ENCODE peak calls at places on chromosomes 2 and 18, in seven cellular contexts. X is K562, D is SK-N-SH, Y is HCT116, F is H1, G is HepG2, Z is GM12878. M is an unnamed sample.

GRCh38 chr2:127589876-127590275 is 54.4 kb downstream of the MYO7B start:
- DNase-seq in X (no peak), D (no peak), Y (no peak), F (no peak), G (no peak), Z (no peak), M (no peak)

GRCh38 chr2:673615-674318 is 3.4 kb downstream of the TMEM18 start:
- DNase-seq in X (no peak), D (no peak), Y (no peak), F (no peak), G (no peak), Z (no peak), M (no peak)

GRCh38 chr2:67701011-67701410 is 303.9 kb downstream of the ETAA1 start:
- DNase-seq in X (no peak), D (no peak), Y (no peak), F (no peak), G (no peak), Z (no peak), M (no peak)

GRCh38 chr2:203718087-203718486 is 11.6 kb downstream of the CD28 start:
- DNase-seq in X (peak; percentile 36), D (no peak), Y (no peak), F (no peak), G (no peak), Z (peak; percentile 36), M (no peak)

GRCh38 chr2:9415770-9416169 is 7.6 kb downstream of the ITGB1BP1 start:
- DNase-seq in X (no peak), D (no peak), Y (no peak), F (no peak), G (no peak), Z (no peak), M (no peak)

GRCh38 chr2:100207411-100207885 is 65.1 kb upstream of the AFF3 start:
- DNase-seq in X (no peak), D (peak; percentile 82), Y (no peak), F (no peak), G (no peak), Z (no peak), M (no peak)

GRCh38 chr2:65885266-65885665 is 452.9 kb upstream of the SPRED2 start:
- DNase-seq in X (no peak), D (no peak), Y (no peak), F (no peak), G (no peak), Z (no peak), M (no peak)

GRCh38 chr18:44826418-44827259 is 146.0 kb downstream of the SETBP1 start:
- DNase-seq in X (no peak), D (no peak), Y (no peak), F (no peak), G (no peak), Z (no peak), M (no peak)

GRCh38 chr2:241381872-241382271 is 25.8 kb downstream of the FARP2 start:
- DNase-seq in X (no peak), D (no peak), Y (no peak), F (no peak), G (no peak), Z (no peak), M (no peak)

GRCh38 chr2:8089596-8089995 is 592.3 kb upstream of the ID2 start:
- DNase-seq in X (no peak), D (no peak), Y (no peak), F (no peak), G (no peak), Z (no peak), M (no peak)

GRCh38 chr2:108271691-108272253 is 16.9 kb upstream of the SULT1C2 start:
- DNase-seq in X (peak; percentile 19), D (no peak), Y (no peak), F (no peak), G (peak; percentile 81), Z (no peak), M (peak; percentile 32)

GRCh38 chr2:45856391-45857055 is 205.0 kb downstream of the PRKCE start:
- DNase-seq in X (no peak), D (no peak), Y (no peak), F (no peak), G (no peak), Z (no peak), M (no peak)

GRCh38 chr2:72149556-72150156 is 2.0 kb upstream of the CYP26B1 start:
- DNase-seq in X (no peak), D (peak; percentile 49), Y (no peak), F (no peak), G (no peak), Z (no peak), M (peak; percentile 43)

GRCh38 chr2:233006648-233007047 is 6.4 kb downstream of the NGEF start:
- DNase-seq in X (no peak), D (no peak), Y (no peak), F (no peak), G (no peak), Z (no peak), M (no peak)

GRCh38 chr2:7089898-7090510 is 172.8 kb downstream of the RNF144A start:
- DNase-seq in X (no peak), D (no peak), Y (no peak), F (no peak), G (no peak), Z (no peak), M (no peak)

GRCh38 chr2:204197601-204198000 is 261.0 kb downstream of the ICOS start:
- DNase-seq in X (no peak), D (no peak), Y (no peak), F (no peak), G (no peak), Z (no peak), M (no peak)

GRCh38 chr18:13680612-13681011 is 45.7 kb downstream of the FAM210A start:
- DNase-seq in X (peak; percentile 39), D (peak; percentile 33), Y (peak; percentile 29), F (peak; percentile 17), G (peak; percentile 29), Z (no peak), M (peak; percentile 64)

GRCh38 chr2:11499081-11499743 is 33.3 kb upstream of the E2F6 start:
- DNase-seq in X (no peak), D (peak; percentile 45), Y (no peak), F (no peak), G (peak; percentile 100), Z (no peak), M (no peak)

DNA sequence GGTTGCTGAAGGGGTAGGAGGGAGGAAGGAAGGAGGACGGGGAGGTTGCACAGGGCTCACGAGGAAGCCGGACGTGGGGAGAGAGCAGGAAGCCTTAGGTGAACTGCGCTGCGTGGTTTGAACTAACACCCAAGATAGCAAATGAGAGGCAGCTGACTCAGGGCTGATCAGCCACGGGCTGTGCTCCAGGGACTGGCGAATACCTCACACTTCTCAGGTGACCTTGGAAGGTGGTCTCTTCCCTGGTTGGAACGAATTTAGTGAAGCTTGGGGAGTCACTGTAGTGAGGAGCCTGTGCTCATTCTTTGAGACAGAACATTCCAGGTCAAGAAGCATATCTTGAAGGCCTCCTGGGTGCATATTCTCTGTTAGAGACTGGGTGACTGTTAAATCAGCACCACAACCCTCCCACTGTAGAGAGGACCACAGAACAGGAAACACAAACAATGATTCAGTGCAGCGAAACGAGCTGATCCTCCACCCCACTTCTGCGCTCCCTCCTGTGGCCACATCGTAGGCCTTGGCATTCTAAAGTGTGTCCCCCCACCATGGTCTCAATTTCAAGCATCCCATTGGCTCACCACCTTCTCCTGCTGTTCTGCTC is 33.8 kb downstream of the TOGARAM2 start:
- DNase-seq in X (peak; percentile 9), D (no peak), Y (no peak), F (no peak), G (no peak), Z (no peak), M (no peak)
- TF ChIP-seq JUND in X (no peak), D (no peak), Y (no peak), F (no peak), G (no peak), Z (no peak), M (no peak)

DNA sequence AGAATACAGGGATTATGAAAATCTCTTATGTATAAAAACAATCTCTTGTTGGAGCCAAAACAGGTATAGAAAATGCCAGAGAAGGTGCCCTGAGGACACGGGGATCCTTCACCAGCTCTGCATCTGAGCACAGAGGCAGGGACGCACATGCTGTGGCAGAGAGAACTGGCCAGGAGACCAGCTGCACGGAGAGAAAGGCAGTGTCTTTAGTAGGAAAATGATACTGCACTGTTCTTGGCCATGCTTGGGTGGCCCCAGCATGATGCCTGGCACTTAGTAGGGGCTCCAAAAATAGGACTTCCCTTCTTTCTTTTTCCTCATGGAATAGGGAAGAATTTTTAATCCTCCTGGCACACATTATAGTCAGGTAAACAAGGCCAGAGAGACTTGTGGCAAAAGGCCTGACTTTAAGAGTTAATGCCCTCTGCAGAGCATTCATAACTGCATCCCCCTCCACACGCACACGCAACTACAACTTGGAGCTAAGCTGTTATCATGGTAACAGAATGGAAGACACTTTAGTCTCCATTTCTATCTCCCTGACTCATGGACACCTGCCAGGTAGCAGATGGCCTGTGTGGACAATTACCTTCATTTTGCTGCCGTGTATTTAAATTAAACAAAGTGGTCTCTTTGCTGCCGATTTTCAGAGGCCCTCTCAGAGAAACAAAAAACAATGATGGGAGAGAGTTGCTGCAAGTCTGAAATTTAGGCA is 59.7 kb upstream of the DNMT3A start:
- DNase-seq in X (no peak), D (no peak), Y (no peak), F (no peak), G (no peak), Z (no peak), M (no peak)
- TF ChIP-seq JUND in X (no peak), D (no peak), Y (no peak), F (no peak), G (no peak), Z (no peak), M (no peak)

DNA sequence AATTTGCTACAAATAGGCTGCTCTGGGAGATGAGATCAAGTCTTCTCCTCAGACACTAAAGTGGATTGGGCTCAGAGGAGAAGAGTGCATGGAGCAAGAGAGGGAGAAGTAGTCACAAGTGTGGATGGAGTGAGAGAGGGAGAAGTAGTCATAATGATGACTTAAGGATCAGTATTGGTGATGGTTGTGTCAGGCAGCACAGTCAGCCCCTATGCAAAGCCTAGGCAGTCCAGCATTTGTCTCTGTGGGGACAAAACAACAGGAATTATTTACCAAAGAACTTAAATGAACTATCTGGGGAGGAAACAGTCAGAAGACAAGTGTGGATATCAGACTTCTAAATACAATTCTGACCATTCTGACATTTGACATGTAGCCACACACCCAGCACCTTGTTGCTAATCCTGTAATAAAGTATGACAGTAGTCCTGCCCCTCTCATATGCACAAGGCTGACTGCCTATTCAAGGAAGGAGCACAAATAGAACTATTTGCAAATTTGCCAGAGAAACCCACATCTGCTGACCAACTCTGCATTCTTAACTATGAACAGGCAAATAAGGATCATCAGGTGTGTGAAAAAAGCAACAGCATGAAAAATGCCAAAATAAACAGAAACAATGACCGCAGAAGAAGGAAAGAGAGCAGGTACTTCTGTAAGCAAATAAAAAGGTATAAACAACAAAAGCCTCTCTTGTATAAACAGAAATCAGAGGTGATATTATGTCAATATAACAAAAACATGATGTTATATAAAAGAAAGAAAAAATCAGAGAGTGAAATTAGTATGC is 1597.9 kb upstream of the ACVR2A start:
- DNase-seq in X (no peak), D (no peak), Y (no peak), F (no peak), G (no peak), Z (no peak), M (peak; percentile 55)
- TF ChIP-seq JUND in X (no peak), D (no peak), Y (no peak), F (no peak), G (no peak), Z (no peak), M (no peak)

DNA sequence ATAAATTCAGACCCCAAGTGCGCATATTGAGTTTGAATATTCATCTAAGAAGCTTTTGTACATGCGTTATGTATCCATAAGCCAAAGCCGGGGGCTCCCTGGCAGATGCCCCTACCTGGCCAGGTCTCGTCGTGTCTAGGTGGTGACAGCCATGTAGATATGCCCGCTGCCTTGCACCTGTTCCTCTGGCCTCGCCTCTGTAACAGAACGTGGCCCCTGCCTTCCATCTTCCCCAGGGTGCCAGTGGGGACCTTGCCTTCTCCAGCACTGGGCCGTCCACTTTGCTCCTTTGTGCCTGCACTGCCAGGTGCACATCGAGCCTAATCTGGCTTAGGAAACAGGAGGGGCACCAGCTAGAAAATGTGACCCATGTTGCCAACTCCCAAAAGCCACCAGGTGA is 198.2 kb downstream of the AGAP1 start:
- DNase-seq in X (no peak), D (no peak), Y (no peak), F (no peak), G (no peak), Z (no peak), M (no peak)
- TF ChIP-seq JUND in X (no peak), D (no peak), Y (no peak), F (no peak), G (no peak), Z (no peak), M (no peak)